ENCODE peak calls at places on chromosome 14, in nine cellular contexts. K, L, U, M, N, T, Z, P and Y are unnamed samples.

GRCh38 chr14:68526420-68527105 is 266.3 kb downstream of the ZFP36L1 start:
- DNase-seq in U (no peak), K (no peak), N (no peak), P (no peak), M (no peak), L (no peak), Z (peak), T (no peak), Y (no peak)

GRCh38 chr14:88551936-88552565 is 2.8 kb downstream of the PTPN21 start:
- DNase-seq in M (no peak), Z (no peak), N (peak), P (peak), L (no peak), T (no peak), U (no peak), K (no peak), Y (no peak)

GRCh38 chr14:64196668-64197411 is 97.3 kb downstream of the ESR2 start:
- DNase-seq in M (no peak), N (peak), P (no peak), Z (no peak), T (peak), U (no peak), L (no peak), K (peak), Y (no peak)

GRCh38 chr14:32022525-32022924 is 54.6 kb upstream of the ARHGAP5 start:
- DNase-seq in Z (no peak), M (no peak), N (no peak), L (no peak), T (no peak), P (no peak), K (no peak), U (no peak), Y (no peak)

GRCh38 chr14:75980856-75981255 is 939 bp downstream of the TGFB3 start:
- DNase-seq in K (no peak), M (no peak), L (no peak), T (no peak), U (no peak), Z (no peak), N (no peak), P (peak), Y (no peak)

GRCh38 chr14:74620497-74620921 is 8.5 kb upstream of the LTBP2 start:
- DNase-seq in U (peak), P (no peak), N (no peak), M (no peak), T (no peak), K (no peak), L (peak), Z (no peak), Y (peak)

GRCh38 chr14:30551460-30551859 is 7.5 kb upstream of the G2E3 start:
- DNase-seq in P (no peak), M (no peak), K (no peak), U (no peak), Z (no peak), N (no peak), L (no peak), T (no peak), Y (no peak)

GRCh38 chr14:80930836-80931389 is 10.6 kb downstream of the CEP128 start:
- DNase-seq in K (no peak), N (no peak), L (peak), T (no peak), Z (no peak), M (peak), U (no peak), P (no peak), Y (peak)

GRCh38 chr14:95232894-95233584 is 75.7 kb upstream of the DICER1 start:
- DNase-seq in T (no peak), P (no peak), Z (no peak), N (no peak), L (no peak), K (no peak), U (no peak), M (no peak), Y (no peak)

DNA sequence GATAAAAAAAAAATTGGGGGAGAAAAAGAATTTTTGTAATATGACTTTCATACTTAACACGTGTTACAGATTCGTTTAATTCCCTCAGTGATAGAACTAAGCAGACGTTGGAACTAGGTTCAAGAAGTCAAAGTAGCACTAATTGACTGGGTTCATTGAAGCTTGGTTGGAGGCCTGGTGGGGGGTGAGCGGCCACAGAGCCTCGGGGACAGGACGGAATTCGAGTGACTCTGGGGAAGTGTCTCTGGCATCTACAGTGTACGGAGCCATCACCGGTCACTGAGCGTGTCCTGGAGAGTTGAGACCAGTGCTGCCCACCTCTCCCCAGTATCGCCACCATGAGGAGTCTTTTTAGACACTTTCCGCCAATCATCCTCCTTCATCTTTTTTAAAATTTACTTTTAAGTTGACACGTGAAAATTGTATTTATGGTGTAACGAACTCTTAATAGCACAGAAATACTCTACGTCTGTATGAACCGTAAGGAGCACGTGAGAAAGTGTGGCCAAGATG is 1.3 kb downstream of the ZFYVE21 start:
- DNase-seq in P (no peak), U (no peak), M (no peak), N (no peak), K (no peak), L (no peak), T (no peak), Z (no peak), Y (no peak)
- TF ChIP-seq CTCF in P (no peak), U (no peak), M (no peak), N (no peak), K (no peak), L (no peak), T (no peak), Z (no peak), Y (no peak)

DNA sequence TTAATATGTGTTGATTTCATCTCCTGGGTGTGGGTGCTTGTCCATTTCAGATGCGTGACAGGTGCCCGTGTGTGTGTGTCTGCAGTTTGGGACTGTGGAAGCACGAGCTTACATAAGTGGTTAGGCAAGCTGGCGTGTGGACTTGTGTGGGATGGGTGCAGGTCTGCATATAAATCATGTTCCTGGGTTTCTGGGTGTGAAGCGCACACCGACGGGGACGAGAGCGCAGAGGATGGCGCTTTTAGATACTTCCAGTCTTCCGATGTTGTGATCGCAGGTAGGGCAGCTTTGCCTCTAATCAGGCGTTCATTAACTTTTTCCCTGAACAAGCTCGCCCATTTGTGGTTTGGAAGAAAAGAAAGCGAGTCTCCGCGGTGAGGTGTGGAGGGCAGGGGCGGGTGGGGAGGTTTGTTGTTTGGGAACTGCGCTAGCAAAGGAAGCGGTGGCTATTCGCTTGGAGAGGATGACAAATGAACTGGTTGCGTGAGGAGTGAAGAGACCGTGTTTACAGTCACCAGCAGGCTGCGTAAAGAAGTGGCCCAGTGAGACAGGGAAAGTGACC is 878 bp downstream of the RGS6 start:
- DNase-seq in K (no peak), M (no peak), Z (no peak), L (no peak), N (peak), T (no peak), U (no peak), P (no peak), Y (no peak)
- H3K4me3 ChIP-seq in K (peak), M (no peak), Z (no peak), L (no peak), N (peak), T (peak), U (no peak), P (peak), Y (no peak)

GRCh38 chr14:59004012-59004411 is 184.5 kb upstream of the DAAM1 start:
- DNase-seq in M (no peak), U (no peak), L (no peak), T (no peak), N (no peak), P (no peak), K (no peak), Z (no peak), Y (no peak)
- TF ChIP-seq CTCF in M (no peak), U (peak), L (no peak), T (peak), N (no peak), P (no peak), K (peak), Z (no peak), Y (peak)

GRCh38 chr14:105223770-105224544 is 24.4 kb upstream of the BTBD6 start:
- DNase-seq in L (no peak), M (no peak), N (no peak), K (no peak), U (no peak), P (no peak), Z (no peak), T (no peak), Y (no peak)

GRCh38 chr14:105223260-105223659 is 25.1 kb upstream of the BTBD6 start:
- DNase-seq in M (no peak), P (no peak), U (no peak), K (no peak), T (no peak), N (no peak), Z (no peak), L (peak), Y (no peak)

GRCh38 chr14:105219753-105220152 is 28.6 kb upstream of the BTBD6 start:
- DNase-seq in Z (no peak), N (no peak), K (no peak), P (no peak), U (no peak), L (no peak), T (no peak), M (no peak), Y (no peak)

GRCh38 chr14:105220699-105221597 is 27.4 kb upstream of the BTBD6 start:
- DNase-seq in T (no peak), K (peak), M (no peak), Z (no peak), P (no peak), U (no peak), L (no peak), N (peak), Y (no peak)

GRCh38 chr14:105221598-105222178 is 26.6 kb upstream of the BTBD6 start:
- DNase-seq in Z (no peak), P (no peak), K (no peak), T (no peak), M (no peak), U (no peak), L (no peak), N (no peak), Y (no peak)
- H3K4me3 ChIP-seq in Z (no peak), P (no peak), K (no peak), T (no peak), M (no peak), U (no peak), L (no peak), N (no peak), Y (no peak)